ENCODE peak calls at places on chromosomes 13 and 19, in six cellular contexts. A, L, T, S, C and B are unnamed samples.
A peak's percentile ranks its signal among the peaks of the same experiment; 100 is the strongest.

GRCh38 chr19:7868326-7868670 is 5.9 kb downstream of the PRR36 start:
- DNase-seq in T (no peak), L (no peak), C (no peak), A (no peak), S (no peak), B (no peak)

GRCh38 chr13:94667190-94667589 is 45.2 kb downstream of the SOX21 start:
- DNase-seq in L (no peak), C (no peak), T (no peak), S (no peak), A (no peak), B (no peak)

GRCh38 chr13:36166051-36166450 is 34.9 kb upstream of the DCLK1 start:
- DNase-seq in A (no peak), S (no peak), L (no peak), C (no peak), T (no peak), B (no peak)

GRCh38 chr19:55473613-55474012 is 2.8 kb upstream of the ZNF628 start:
- DNase-seq in T (peak; percentile 49), A (no peak), L (no peak), S (no peak), C (no peak), B (no peak)

GRCh38 chr19:35107541-35107939 is 8.1 kb upstream of the FXYD3 start:
- DNase-seq in L (no peak), T (no peak), A (no peak), S (no peak), C (no peak), B (no peak)

GRCh38 chr19:6427131-6427530 is 2.5 kb upstream of the KHSRP start:
- DNase-seq in T (no peak), L (no peak), S (peak; percentile 73), C (no peak), A (no peak), B (no peak)

GRCh38 chr13:20272571-20273171 is 40.6 kb upstream of the GJB6 start:
- DNase-seq in T (no peak), C (no peak), A (no peak), S (no peak), L (no peak), B (no peak)

GRCh38 chr19:55545443-55545842 is at the start of gene SBK3:
- DNase-seq in C (no peak), L (no peak), T (no peak), S (no peak), A (no peak), B (no peak)

GRCh38 chr19:50196322-50196932 is 7.0 kb upstream of the MYH14 start:
- DNase-seq in T (no peak), A (no peak), S (no peak), L (no peak), C (no peak), B (no peak)

GRCh38 chr13:105213512-105213911 is 1322.0 kb downstream of the EFNB2 start:
- DNase-seq in A (no peak), S (no peak), C (no peak), L (no peak), T (peak; percentile 13), B (no peak)

GRCh38 chr19:17402982-17403855 is 2.2 kb downstream of the BST2 start:
- DNase-seq in T (peak; percentile 93), S (no peak), A (peak; percentile 21), L (no peak), C (peak; percentile 30), B (peak; percentile 42)

GRCh38 chr13:45941261-45941660 is 89.7 kb upstream of the SIAH3 start:
- DNase-seq in C (no peak), S (no peak), T (no peak), L (no peak), A (no peak), B (no peak)

GRCh38 chr19:16400911-16401675 is 70.7 kb downstream of the EPS15L1 start:
- DNase-seq in C (no peak), A (no peak), S (peak; percentile 72), L (no peak), T (no peak), B (no peak)

GRCh38 chr19:29029271-29029670 is 183.7 kb downstream of the UQCRFS1 start:
- DNase-seq in A (no peak), L (no peak), C (no peak), S (no peak), T (no peak), B (no peak)

GRCh38 chr13:75870397-75870801 is 234.3 kb downstream of the LMO7 start:
- DNase-seq in C (no peak), A (peak; percentile 31), T (peak; percentile 37), S (no peak), L (no peak), B (no peak)

GRCh38 chr19:7545295-7545694 is 9.8 kb downstream of the PNPLA6 start:
- DNase-seq in T (no peak), C (no peak), S (no peak), L (no peak), A (no peak), B (no peak)

GRCh38 chr19:36973021-36973843 is 57.1 kb downstream of the ZNF568 start:
- DNase-seq in L (peak; percentile 30), A (peak; percentile 79), T (no peak), C (peak; percentile 61), S (peak; percentile 94), B (peak; percentile 62)

GRCh38 chr19:14002571-14003278 is 3.4 kb downstream of the RFX1 start:
- DNase-seq in L (no peak), S (no peak), T (no peak), A (peak; percentile 51), C (no peak), B (no peak)

GRCh38 chr19:32336259-32337111 is 8.9 kb upstream of the ZNF507 start:
- DNase-seq in A (no peak), S (no peak), L (no peak), C (no peak), T (no peak), B (no peak)

GRCh38 chr13:103022328-103022727 is 43.9 kb downstream of the SLC10A2 start:
- DNase-seq in C (no peak), L (no peak), A (no peak), S (no peak), T (no peak), B (no peak)

GRCh38 chr19:45558399-45558878 is 26.2 kb downstream of the OPA3 start:
- DNase-seq in L (no peak), S (peak; percentile 86), A (peak; percentile 80), C (peak; percentile 48), T (peak; percentile 72), B (peak; percentile 31)

GRCh38 chr19:7799640-7800355 is 30.2 kb upstream of the EVI5L start:
- DNase-seq in L (no peak), T (peak; percentile 91), A (peak; percentile 44), S (peak; percentile 85), C (peak; percentile 45), B (peak; percentile 56)

GRCh38 chr19:5113101-5113557 is 144.2 kb downstream of the KDM4B start:
- DNase-seq in T (no peak), L (no peak), C (no peak), S (no peak), A (no peak), B (no peak)

GRCh38 chr13:102897371-102898138 is 51.7 kb downstream of the ERCC5 start:
- DNase-seq in C (no peak), S (no peak), A (no peak), T (no peak), L (no peak), B (no peak)

DNA sequence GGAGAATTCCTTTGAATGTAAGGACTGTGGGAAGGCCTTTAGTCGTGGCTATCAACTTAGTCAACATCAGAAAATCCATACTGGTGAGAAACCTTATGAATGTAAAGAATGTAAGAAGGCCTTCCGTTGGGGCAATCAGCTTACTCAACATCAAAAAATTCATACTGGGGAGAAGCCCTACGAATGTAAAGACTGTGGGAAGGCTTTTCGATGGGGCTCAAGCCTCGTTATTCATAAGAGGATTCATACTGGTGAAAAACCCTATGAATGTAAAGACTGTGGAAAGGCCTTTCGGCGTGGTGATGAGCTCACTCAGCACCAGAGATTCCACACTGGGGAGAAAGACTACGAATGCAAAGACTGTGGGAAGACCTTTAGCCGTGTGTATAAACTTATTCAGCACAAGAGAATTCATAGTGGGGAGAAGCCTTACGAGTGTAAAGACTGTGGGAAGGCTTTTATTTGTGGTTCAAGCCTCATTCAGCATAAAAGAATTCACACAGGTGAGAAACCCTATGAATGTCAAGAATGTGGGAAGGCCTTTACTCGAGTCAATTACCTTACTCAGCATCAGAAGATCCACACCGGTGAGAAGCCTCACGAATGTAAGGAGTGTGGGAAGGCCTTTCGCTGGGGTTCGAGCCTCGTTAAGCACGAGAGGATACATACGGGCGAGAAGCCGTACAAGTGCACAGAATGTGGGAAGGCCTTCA is 39.2 kb downstream of the ZNF331 start:
- DNase-seq in T (no peak), L (no peak), C (no peak), A (no peak), S (no peak), B (no peak)
- H3K9me3 ChIP-seq in T (peaks cover 15% of the 10 kb centered on the region), L (peaks cover 22% of the 10 kb centered on the region), C (peaks cover 55% of the 10 kb centered on the region), A (peaks cover 37% of the 10 kb centered on the region), S (peaks cover 98% of the 10 kb centered on the region), B (peaks cover 45% of the 10 kb centered on the region)

DNA sequence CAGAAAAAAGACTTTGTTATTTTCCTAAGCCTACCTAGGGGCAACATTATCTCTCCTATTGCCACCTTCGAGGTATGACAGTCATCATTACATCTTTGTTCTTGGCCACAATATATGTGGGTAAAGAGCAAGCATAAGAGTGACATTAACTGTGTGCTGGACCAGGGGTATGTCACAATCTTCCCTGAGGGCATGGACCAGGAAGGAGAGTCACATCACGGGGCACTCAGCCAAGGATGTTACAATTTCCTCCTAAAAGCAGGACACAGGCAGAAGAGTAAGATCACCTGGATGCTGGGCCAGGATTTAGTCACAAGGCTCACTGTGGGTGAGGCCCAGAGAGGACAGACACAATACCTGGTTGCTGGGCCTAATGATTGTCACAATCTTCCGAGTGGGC is 53.0 kb upstream of the ZNF728 start:
- DNase-seq in L (no peak), T (no peak), A (no peak), S (no peak), C (no peak), B (no peak)
- H3K9me3 ChIP-seq in L (no peaks in the 10 kb centered on the region), T (no peaks in the 10 kb centered on the region), A (no peaks in the 10 kb centered on the region), S (peaks cover 67% of the 10 kb centered on the region), C (peaks cover 6% of the 10 kb centered on the region), B (no peaks in the 10 kb centered on the region)

GRCh38 chr13:66689628-66690027 is 540.5 kb downstream of the PCDH9 start:
- DNase-seq in S (no peak), T (peak; percentile 19), L (no peak), A (no peak), C (no peak), B (no peak)

GRCh38 chr13:66689037-66689619 is 541.0 kb downstream of the PCDH9 start:
- DNase-seq in T (peak; percentile 19), L (no peak), S (no peak), C (no peak), A (no peak), B (no peak)

GRCh38 chr13:66693656-66694055 is 536.5 kb downstream of the PCDH9 start:
- DNase-seq in T (no peak), A (no peak), L (no peak), C (no peak), S (no peak), B (no peak)

GRCh38 chr13:66691149-66691548 is 539.0 kb downstream of the PCDH9 start:
- DNase-seq in C (no peak), A (no peak), T (no peak), S (no peak), L (no peak), B (no peak)
- H3K9me3 ChIP-seq in C (no peaks in the 10 kb centered on the region), A (no peaks in the 10 kb centered on the region), T (no peaks in the 10 kb centered on the region), S (peaks cover under 1% of the 10 kb centered on the region), L (no peaks in the 10 kb centered on the region), B (no peaks in the 10 kb centered on the region)

DNA sequence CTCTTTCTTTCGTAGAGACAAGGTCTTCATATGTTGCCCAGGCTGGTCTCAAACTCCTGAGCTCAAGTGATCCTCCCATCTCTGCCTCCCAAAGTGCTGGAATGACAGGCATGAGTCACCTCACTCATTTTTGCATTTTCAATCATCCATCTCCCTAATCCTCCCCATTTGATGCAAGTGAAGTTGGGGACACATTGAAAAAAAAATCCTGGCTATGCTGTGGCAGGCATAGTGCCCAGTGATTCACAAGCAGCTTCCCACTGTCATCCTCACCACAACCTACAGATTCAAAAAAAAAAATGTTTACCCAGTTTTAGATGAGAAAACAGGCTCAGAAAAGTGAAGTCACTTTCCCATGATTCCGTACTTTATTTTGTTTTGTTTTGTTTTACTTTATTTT is 44.7 kb upstream of the USP29 start:
- DNase-seq in L (no peak), T (no peak), S (no peak), A (no peak), C (no peak), B (no peak)
- H3K9me3 ChIP-seq in L (no peaks in the 10 kb centered on the region), T (no peaks in the 10 kb centered on the region), S (peaks cover 98% of the 10 kb centered on the region), A (peaks cover 3% of the 10 kb centered on the region), C (peaks cover 8% of the 10 kb centered on the region), B (no peaks in the 10 kb centered on the region)